ENCODE peak calls at places on chromosomes 16 and 17, in six cellular contexts. One of them, this sample, is unnamed.

GRCh38 chr17:80501739-80502577 is 25.6 kb upstream of the NPTX1 start:
- DNase-seq in foreskin fibroblast: no peak
- DNase-seq in hepatic stellate cell: peak
- DNase-seq in left ventricle myocardium inferior: no peak
- DNase-seq in heart left ventricle: no peak
- DNase-seq in NCI-H774: no peak
- DNase-seq in this sample: no peak

GRCh38 chr17:61205931-61206330 is 193.7 kb upstream of the TBX2 start:
- DNase-seq in foreskin fibroblast: peak
- DNase-seq in hepatic stellate cell: no peak
- DNase-seq in left ventricle myocardium inferior: no peak
- DNase-seq in heart left ventricle: no peak
- DNase-seq in NCI-H774: no peak
- DNase-seq in this sample: no peak

GRCh38 chr16:35198223-35199199 is 1739.1 kb downstream of the TP53TG3F start:
- DNase-seq in foreskin fibroblast: no peak
- DNase-seq in hepatic stellate cell: no peak
- DNase-seq in left ventricle myocardium inferior: no peak
- DNase-seq in heart left ventricle: no peak
- DNase-seq in NCI-H774: no peak
- DNase-seq in this sample: no peak

GRCh38 chr17:50118076-50118827 is 11.7 kb downstream of the SAMD14 start:
- DNase-seq in foreskin fibroblast: no peak
- DNase-seq in hepatic stellate cell: no peak
- DNase-seq in left ventricle myocardium inferior: no peak
- DNase-seq in heart left ventricle: no peak
- DNase-seq in NCI-H774: no peak
- DNase-seq in this sample: no peak

GRCh38 chr16:30535106-30535776 is 583 bp upstream of the ZNF747 start:
- DNase-seq in foreskin fibroblast: no peak
- DNase-seq in hepatic stellate cell: no peak
- DNase-seq in left ventricle myocardium inferior: no peak
- DNase-seq in heart left ventricle: no peak
- DNase-seq in NCI-H774: no peak
- DNase-seq in this sample: no peak

GRCh38 chr16:70478912-70479341 is 24.5 kb downstream of the FCSK start:
- DNase-seq in foreskin fibroblast: peak
- DNase-seq in hepatic stellate cell: no peak
- DNase-seq in left ventricle myocardium inferior: peak
- DNase-seq in heart left ventricle: no peak
- DNase-seq in NCI-H774: no peak
- DNase-seq in this sample: peak

GRCh38 chr16:87470332-87470731 is 22.5 kb downstream of the ZCCHC14 start:
- DNase-seq in foreskin fibroblast: no peak
- DNase-seq in hepatic stellate cell: no peak
- DNase-seq in left ventricle myocardium inferior: no peak
- DNase-seq in heart left ventricle: no peak
- DNase-seq in NCI-H774: no peak
- DNase-seq in this sample: no peak

GRCh38 chr17:6041261-6041660 is 28.9 kb upstream of the WSCD1 start:
- DNase-seq in foreskin fibroblast: no peak
- DNase-seq in hepatic stellate cell: no peak
- DNase-seq in left ventricle myocardium inferior: no peak
- DNase-seq in heart left ventricle: no peak
- DNase-seq in NCI-H774: no peak
- DNase-seq in this sample: no peak

GRCh38 chr17:32998111-32998892 is 6.7 kb downstream of the SPACA3 start:
- DNase-seq in foreskin fibroblast: peak
- DNase-seq in hepatic stellate cell: peak
- DNase-seq in left ventricle myocardium inferior: peak
- DNase-seq in heart left ventricle: peak
- DNase-seq in NCI-H774: peak
- DNase-seq in this sample: peak

GRCh38 chr16:90019543-90020259 is 445 bp upstream of the DBNDD1 start:
- DNase-seq in foreskin fibroblast: peak
- DNase-seq in hepatic stellate cell: peak
- DNase-seq in left ventricle myocardium inferior: no peak
- DNase-seq in heart left ventricle: no peak
- DNase-seq in NCI-H774: no peak
- DNase-seq in this sample: peak

GRCh38 chr16:28267356-28267755 is 25.0 kb upstream of the SBK1 start:
- DNase-seq in foreskin fibroblast: no peak
- DNase-seq in hepatic stellate cell: no peak
- DNase-seq in left ventricle myocardium inferior: no peak
- DNase-seq in heart left ventricle: no peak
- DNase-seq in NCI-H774: no peak
- DNase-seq in this sample: no peak

GRCh38 chr17:50939795-50940684 is 73.9 kb upstream of the TOB1 start:
- DNase-seq in foreskin fibroblast: no peak
- DNase-seq in hepatic stellate cell: no peak
- DNase-seq in left ventricle myocardium inferior: no peak
- DNase-seq in heart left ventricle: no peak
- DNase-seq in NCI-H774: no peak
- DNase-seq in this sample: no peak

GRCh38 chr17:77451894-77452852 is 311.4 kb downstream of the SEC14L1 start:
- DNase-seq in foreskin fibroblast: peak
- DNase-seq in hepatic stellate cell: peak
- DNase-seq in left ventricle myocardium inferior: peak
- DNase-seq in heart left ventricle: peak
- DNase-seq in NCI-H774: no peak
- DNase-seq in this sample: peak

GRCh38 chr17:82328994-82329507 is 4.5 kb downstream of the SECTM1 start:
- DNase-seq in foreskin fibroblast: no peak
- DNase-seq in hepatic stellate cell: no peak
- DNase-seq in left ventricle myocardium inferior: no peak
- DNase-seq in heart left ventricle: no peak
- DNase-seq in NCI-H774: no peak
- DNase-seq in this sample: no peak

GRCh38 chr17:63528183-63528582 is 5.0 kb downstream of the KCNH6 start:
- DNase-seq in foreskin fibroblast: no peak
- DNase-seq in hepatic stellate cell: no peak
- DNase-seq in left ventricle myocardium inferior: no peak
- DNase-seq in heart left ventricle: no peak
- DNase-seq in NCI-H774: no peak
- DNase-seq in this sample: no peak

GRCh38 chr17:77045441-77046041 is 95.2 kb upstream of the SEC14L1 start:
- DNase-seq in foreskin fibroblast: peak
- DNase-seq in hepatic stellate cell: no peak
- DNase-seq in left ventricle myocardium inferior: no peak
- DNase-seq in heart left ventricle: no peak
- DNase-seq in NCI-H774: no peak
- DNase-seq in this sample: no peak

GRCh38 chr17:2921443-2921842 is 125.2 kb downstream of the RAP1GAP2 start:
- DNase-seq in foreskin fibroblast: no peak
- DNase-seq in hepatic stellate cell: no peak
- DNase-seq in left ventricle myocardium inferior: no peak
- DNase-seq in heart left ventricle: no peak
- DNase-seq in NCI-H774: no peak
- DNase-seq in this sample: no peak

GRCh38 chr16:12866981-12867551 is 34.3 kb upstream of the SHISA9 start:
- DNase-seq in foreskin fibroblast: no peak
- DNase-seq in hepatic stellate cell: no peak
- DNase-seq in left ventricle myocardium inferior: no peak
- DNase-seq in heart left ventricle: no peak
- DNase-seq in NCI-H774: no peak
- DNase-seq in this sample: no peak

GRCh38 chr16:79307214-79307613 is 293.3 kb downstream of the MAF start:
- DNase-seq in foreskin fibroblast: no peak
- DNase-seq in hepatic stellate cell: no peak
- DNase-seq in left ventricle myocardium inferior: peak
- DNase-seq in heart left ventricle: peak
- DNase-seq in NCI-H774: no peak
- DNase-seq in this sample: no peak

GRCh38 chr17:64319531-64319930 is 56.5 kb upstream of the TEX2 start:
- DNase-seq in foreskin fibroblast: no peak
- DNase-seq in hepatic stellate cell: no peak
- DNase-seq in left ventricle myocardium inferior: no peak
- DNase-seq in heart left ventricle: no peak
- DNase-seq in NCI-H774: no peak
- DNase-seq in this sample: peak

GRCh38 chr17:40910441-40910841 is 25.4 kb upstream of the KRT20 start:
- DNase-seq in foreskin fibroblast: peak
- DNase-seq in hepatic stellate cell: peak
- DNase-seq in left ventricle myocardium inferior: no peak
- DNase-seq in heart left ventricle: no peak
- DNase-seq in NCI-H774: no peak
- DNase-seq in this sample: no peak

GRCh38 chr16:10964039-10964890 is 19.9 kb downstream of the CLEC16A start:
- DNase-seq in foreskin fibroblast: peak
- DNase-seq in hepatic stellate cell: peak
- DNase-seq in left ventricle myocardium inferior: peak
- DNase-seq in heart left ventricle: peak
- DNase-seq in NCI-H774: peak
- DNase-seq in this sample: peak

GRCh38 chr17:18039535-18040286 is 503 bp downstream of the GID4 start:
- DNase-seq in foreskin fibroblast: peak
- DNase-seq in hepatic stellate cell: peak
- DNase-seq in left ventricle myocardium inferior: no peak
- DNase-seq in heart left ventricle: no peak
- DNase-seq in NCI-H774: no peak
- DNase-seq in this sample: peak

GRCh38 chr17:52306314-52306713 is 147.8 kb upstream of the CA10 start:
- DNase-seq in foreskin fibroblast: no peak
- DNase-seq in hepatic stellate cell: no peak
- DNase-seq in left ventricle myocardium inferior: no peak
- DNase-seq in heart left ventricle: no peak
- DNase-seq in NCI-H774: no peak
- DNase-seq in this sample: no peak

GRCh38 chr16:1457489-1458245 is 13.3 kb upstream of the CCDC154 start:
- DNase-seq in foreskin fibroblast: no peak
- DNase-seq in hepatic stellate cell: no peak
- DNase-seq in left ventricle myocardium inferior: no peak
- DNase-seq in heart left ventricle: no peak
- DNase-seq in NCI-H774: no peak
- DNase-seq in this sample: no peak

GRCh38 chr16:6517321-6517720 is 815.3 kb upstream of the RBFOX1 start:
- DNase-seq in foreskin fibroblast: no peak
- DNase-seq in hepatic stellate cell: no peak
- DNase-seq in left ventricle myocardium inferior: no peak
- DNase-seq in heart left ventricle: no peak
- DNase-seq in NCI-H774: no peak
- DNase-seq in this sample: no peak

GRCh38 chr16:4570086-4570485 is 13.9 kb downstream of the C16orf96 start:
- DNase-seq in foreskin fibroblast: peak
- DNase-seq in hepatic stellate cell: no peak
- DNase-seq in left ventricle myocardium inferior: no peak
- DNase-seq in heart left ventricle: no peak
- DNase-seq in NCI-H774: no peak
- DNase-seq in this sample: no peak

GRCh38 chr16:14501331-14502255 is 128.5 kb downstream of the PARN start:
- DNase-seq in foreskin fibroblast: peak
- DNase-seq in hepatic stellate cell: peak
- DNase-seq in left ventricle myocardium inferior: peak
- DNase-seq in heart left ventricle: peak
- DNase-seq in NCI-H774: peak
- DNase-seq in this sample: peak

GRCh38 chr17:63314766-63315165 is 131.3 kb downstream of the CYB561 start:
- DNase-seq in foreskin fibroblast: no peak
- DNase-seq in hepatic stellate cell: no peak
- DNase-seq in left ventricle myocardium inferior: no peak
- DNase-seq in heart left ventricle: no peak
- DNase-seq in NCI-H774: no peak
- DNase-seq in this sample: no peak

GRCh38 chr17:50102164-50102991 is 7.2 kb downstream of the PDK2 start:
- DNase-seq in foreskin fibroblast: no peak
- DNase-seq in hepatic stellate cell: peak
- DNase-seq in left ventricle myocardium inferior: peak
- DNase-seq in heart left ventricle: peak
- DNase-seq in NCI-H774: no peak
- DNase-seq in this sample: no peak

GRCh38 chr17:78128616-78129384 is at the start of gene TMC6:
- DNase-seq in foreskin fibroblast: no peak
- DNase-seq in hepatic stellate cell: peak
- DNase-seq in left ventricle myocardium inferior: no peak
- DNase-seq in heart left ventricle: peak
- DNase-seq in NCI-H774: peak
- DNase-seq in this sample: peak

GRCh38 chr17:79919164-79919585 is 79.9 kb upstream of the CBX4 start:
- DNase-seq in foreskin fibroblast: peak
- DNase-seq in hepatic stellate cell: peak
- DNase-seq in left ventricle myocardium inferior: peak
- DNase-seq in heart left ventricle: peak
- DNase-seq in NCI-H774: peak
- DNase-seq in this sample: peak

GRCh38 chr17:77314601-77315000 is 173.8 kb downstream of the SEC14L1 start:
- DNase-seq in foreskin fibroblast: no peak
- DNase-seq in hepatic stellate cell: no peak
- DNase-seq in left ventricle myocardium inferior: no peak
- DNase-seq in heart left ventricle: no peak
- DNase-seq in NCI-H774: no peak
- DNase-seq in this sample: no peak

GRCh38 chr16:28491080-28491969 is 549 bp downstream of the CLN3 start:
- DNase-seq in foreskin fibroblast: peak
- DNase-seq in hepatic stellate cell: no peak
- DNase-seq in left ventricle myocardium inferior: peak
- DNase-seq in heart left ventricle: peak
- DNase-seq in NCI-H774: no peak
- DNase-seq in this sample: peak

GRCh38 chr17:74957935-74958549 is 14.5 kb downstream of the HID1 start:
- DNase-seq in foreskin fibroblast: peak
- DNase-seq in hepatic stellate cell: peak
- DNase-seq in left ventricle myocardium inferior: peak
- DNase-seq in heart left ventricle: peak
- DNase-seq in NCI-H774: peak
- DNase-seq in this sample: peak